ENCODE peak calls at places on chromosomes 12 and 14, in nine cellular contexts. O is transverse colon, V is gastrocnemius medialis, R is A549, W is psoas muscle, A is OCI-LY7, J is neural progenitor cell, Z is heart right ventricle, F is AG04449. Y is an unnamed sample.

GRCh38 chr12:63821781-63822251 is 22.7 kb upstream of the SRGAP1 start:
- DNase-seq in O (no peak), V (no peak), R (no peak), W (peak), A (no peak), J (no peak), Z (peak), F (no peak), Y (no peak)

GRCh38 chr12:12608557-12608957 is 3.1 kb upstream of the CREBL2 start:
- DNase-seq in O (no peak), V (no peak), R (peak), W (no peak), A (peak), J (no peak), Z (no peak), F (no peak), Y (peak)

GRCh38 chr14:58298477-58298879 is at the start of gene ARID4A:
- DNase-seq in O (peak), V (no peak), R (no peak), W (peak), A (no peak), J (no peak), Z (peak), F (no peak), Y (no peak)

GRCh38 chr14:69161590-69161989 is 8.7 kb upstream of the DCAF5 start:
- DNase-seq in O (no peak), V (no peak), R (no peak), W (no peak), A (no peak), J (no peak), Z (no peak), F (no peak), Y (no peak)

GRCh38 chr12:51264297-51264696 is 5.9 kb downstream of the SMAGP start:
- DNase-seq in O (no peak), V (no peak), R (no peak), W (no peak), A (no peak), J (no peak), Z (no peak), F (no peak), Y (no peak)

GRCh38 chr12:116924558-116925453 is 14.1 kb downstream of the FBXW8 start:
- DNase-seq in O (peak), V (no peak), R (peak), W (peak), A (peak), J (no peak), Z (no peak), F (peak), Y (peak)

GRCh38 chr12:47192046-47192445 is 112.3 kb upstream of the AMIGO2 start:
- DNase-seq in O (no peak), V (no peak), R (no peak), W (no peak), A (no peak), J (no peak), Z (no peak), F (no peak), Y (no peak)

GRCh38 chr12:123078114-123078465 is 72.8 kb downstream of the PITPNM2 start:
- DNase-seq in O (no peak), V (no peak), R (no peak), W (no peak), A (no peak), J (no peak), Z (no peak), F (no peak), Y (no peak)

GRCh38 chr14:63770187-63770807 is 42.4 kb upstream of the SGPP1 start:
- DNase-seq in O (peak), V (no peak), R (peak), W (no peak), A (peak), J (peak), Z (no peak), F (peak), Y (peak)

GRCh38 chr12:49232940-49233841 is 31.7 kb upstream of the TUBA1C start:
- DNase-seq in O (peak), V (peak), R (no peak), W (peak), A (no peak), J (peak), Z (peak), F (no peak), Y (no peak)

GRCh38 chr12:122999986-123000420 is 19.5 kb downstream of the ARL6IP4 start:
- DNase-seq in O (no peak), V (no peak), R (no peak), W (peak), A (no peak), J (no peak), Z (no peak), F (no peak), Y (no peak)

GRCh38 chr14:104387000-104387384 is 192.6 kb upstream of the C14orf180 start:
- DNase-seq in O (no peak), V (no peak), R (no peak), W (no peak), A (no peak), J (no peak), Z (no peak), F (no peak), Y (peak)

GRCh38 chr12:54357802-54358619 is 6.3 kb downstream of the GPR84 start:
- DNase-seq in O (peak), V (no peak), R (no peak), W (no peak), A (peak), J (peak), Z (no peak), F (no peak), Y (peak)

DNA sequence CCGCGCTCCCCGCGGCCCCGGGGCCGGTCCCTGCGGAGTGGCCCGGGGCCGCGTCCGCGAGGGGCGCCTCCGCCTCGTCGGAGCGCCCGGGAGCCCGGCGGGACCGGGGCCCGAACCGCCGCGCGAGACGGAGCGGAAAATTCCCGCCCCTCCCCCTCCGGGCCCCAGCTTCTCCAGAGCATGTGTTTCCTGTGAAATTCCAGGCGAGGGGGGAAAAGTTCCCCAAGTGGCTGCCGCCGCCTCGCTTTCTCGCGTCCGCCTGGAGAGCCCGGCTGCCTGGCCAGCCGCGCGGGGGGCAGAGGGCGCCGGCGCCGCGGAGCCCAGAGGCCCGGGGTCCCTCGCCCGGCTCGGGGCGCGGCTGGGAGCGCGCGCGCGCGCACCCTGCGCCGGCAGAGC is 886 bp downstream of the CACNA1C start:
- DNase-seq in O (no peak), V (no peak), R (no peak), W (peak), A (no peak), J (peak), Z (peak), F (no peak), Y (no peak)
- H3K4me3 ChIP-seq in O (peak), V (peak), R (no peak), W (peak), A (no peak), J (peak), Z (peak), F (peak), Y (no peak)

DNA sequence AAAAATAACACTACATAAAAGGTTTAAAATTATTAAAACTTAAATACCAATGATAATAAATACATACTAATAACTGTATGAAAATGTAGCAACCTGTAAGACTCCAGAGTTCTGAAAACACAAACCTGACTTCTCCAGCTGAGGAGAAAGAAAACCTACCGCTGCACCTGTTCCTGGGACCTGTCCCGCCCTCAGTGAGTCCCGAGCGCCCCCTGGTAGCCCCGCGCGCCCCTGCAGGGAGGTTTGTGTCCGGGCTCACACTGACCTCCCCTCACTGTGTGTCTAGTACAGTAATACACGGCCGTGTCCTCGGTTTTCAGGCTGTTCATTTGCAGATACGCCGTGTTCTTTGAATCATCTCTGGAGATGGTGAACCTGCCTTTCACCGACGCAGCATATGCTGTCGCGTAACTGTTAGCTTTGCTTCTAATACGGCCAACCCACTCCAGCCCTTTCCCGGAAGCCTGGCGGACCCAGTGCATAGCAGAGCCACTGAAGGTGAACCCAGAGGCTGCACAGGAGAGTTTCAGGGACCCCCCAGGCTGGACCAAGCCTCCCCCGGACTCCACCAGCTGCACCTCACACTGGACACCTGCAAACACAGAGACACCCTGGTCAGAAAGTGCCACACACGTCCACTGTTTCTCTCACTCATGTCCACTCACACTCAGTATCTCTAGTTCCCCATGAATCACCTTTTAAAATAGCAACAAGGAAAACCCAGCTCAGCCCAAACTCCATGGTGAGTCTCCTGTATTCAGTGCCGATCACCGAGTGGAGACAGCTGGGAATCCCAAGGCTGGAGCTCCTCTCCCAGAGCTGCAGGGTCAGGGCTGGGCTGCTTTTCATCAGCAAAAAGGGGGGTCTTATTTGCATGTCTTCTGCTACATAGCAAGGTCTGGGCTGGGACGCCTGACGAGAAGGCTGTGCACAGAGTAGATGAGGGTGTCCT is 1276.3 kb downstream of the TMEM121 start:
- DNase-seq in O (peak), V (no peak), R (peak), W (no peak), A (peak), J (no peak), Z (no peak), F (no peak), Y (no peak)
- TF ChIP-seq CTCF in O (peak), V (no peak), R (peak), W (no peak), A (peak), J (no peak), Z (no peak), F (no peak), Y (peak)

DNA sequence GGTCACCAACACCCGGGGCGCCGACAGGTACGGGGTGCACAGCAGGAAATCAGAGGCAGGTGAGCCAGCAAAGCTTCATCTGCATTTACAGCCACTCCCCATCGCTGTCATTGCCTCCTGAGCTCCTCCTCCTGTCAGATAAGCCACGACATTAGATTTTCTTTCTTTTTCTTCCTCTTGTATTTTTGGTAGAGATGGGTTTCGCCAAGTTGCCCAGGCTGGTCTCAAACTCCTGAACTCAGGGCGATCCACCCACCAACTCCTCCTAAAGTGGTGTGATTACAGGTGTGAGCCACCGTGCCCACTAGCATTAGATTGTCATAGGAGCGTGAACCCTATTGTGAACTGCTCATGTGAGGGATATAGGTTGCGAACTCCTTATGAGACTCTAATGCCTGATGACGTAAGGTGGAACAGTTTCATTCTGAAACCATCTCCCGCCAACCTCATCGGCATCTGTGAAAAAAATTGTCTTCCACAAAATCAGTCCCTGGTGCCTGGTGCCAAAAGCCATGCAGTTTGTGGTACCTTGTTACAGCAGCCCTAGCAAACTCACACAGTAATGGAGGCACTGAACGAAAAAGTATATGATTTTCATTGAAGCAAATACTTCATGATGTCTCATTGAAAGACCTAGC is 1.5 kb downstream of the STYK1 start:
- DNase-seq in O (peak), V (no peak), R (no peak), W (no peak), A (no peak), J (no peak), Z (no peak), F (no peak), Y (no peak)
- H3K4me3 ChIP-seq in O (peak), V (no peak), R (no peak), W (no peak), A (no peak), J (no peak), Z (no peak), F (no peak), Y (no peak)

DNA sequence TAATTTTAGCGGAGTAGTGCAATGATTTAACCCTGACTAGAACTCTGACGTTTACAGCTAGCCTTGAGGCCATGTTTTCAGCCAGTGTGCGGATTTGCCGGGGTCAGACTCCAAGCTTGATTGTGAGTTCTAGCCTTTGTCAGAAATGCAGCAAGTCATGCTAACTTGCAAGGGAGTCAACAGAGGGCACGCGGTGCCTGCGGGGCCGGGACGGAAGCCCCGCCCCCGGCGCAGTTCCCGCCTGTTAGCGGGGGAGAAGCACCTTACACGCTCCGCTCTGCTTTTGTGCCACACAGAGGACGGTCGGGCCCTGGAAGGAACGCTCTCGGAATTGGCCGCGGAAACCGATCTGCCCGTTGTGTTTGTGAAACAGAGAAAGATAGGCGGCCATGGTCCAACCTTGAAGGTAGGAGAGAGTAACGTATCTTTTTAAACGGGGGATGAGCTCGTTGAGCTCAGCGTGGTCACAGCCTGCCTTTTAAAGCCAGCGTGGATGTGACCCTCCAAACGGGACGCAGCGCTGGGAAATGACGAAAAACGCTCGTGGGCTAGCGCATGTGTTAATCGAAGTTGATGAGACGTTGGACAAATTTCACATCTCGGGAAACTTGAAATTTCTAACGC is 14.8 kb upstream of the EID3 start:
- DNase-seq in O (peak), V (peak), R (peak), W (peak), A (peak), J (peak), Z (peak), F (no peak), Y (peak)
- TF ChIP-seq CTCF in O (no peak), V (no peak), R (no peak), W (no peak), A (peak), J (no peak), Z (peak), F (no peak), Y (no peak)

GRCh38 chr12:75910452-75910722 is 121.2 kb downstream of the PHLDA1 start:
- DNase-seq in O (no peak), V (no peak), R (no peak), W (no peak), A (no peak), J (no peak), Z (no peak), F (no peak), Y (no peak)

GRCh38 chr12:75905975-75906374 is 125.6 kb downstream of the PHLDA1 start:
- DNase-seq in O (no peak), V (no peak), R (no peak), W (no peak), A (no peak), J (no peak), Z (no peak), F (no peak), Y (no peak)

GRCh38 chr12:75913502-75914110 is 118.0 kb downstream of the PHLDA1 start:
- DNase-seq in O (no peak), V (no peak), R (no peak), W (no peak), A (peak), J (no peak), Z (peak), F (no peak), Y (no peak)

GRCh38 chr12:75908961-75909699 is 122.4 kb downstream of the PHLDA1 start:
- DNase-seq in O (peak), V (peak), R (peak), W (peak), A (no peak), J (no peak), Z (peak), F (peak), Y (no peak)

GRCh38 chr12:75909714-75910451 is 121.7 kb downstream of the PHLDA1 start:
- DNase-seq in O (no peak), V (no peak), R (no peak), W (no peak), A (no peak), J (no peak), Z (no peak), F (no peak), Y (no peak)
- H3K4me3 ChIP-seq in O (no peak), V (no peak), R (no peak), W (no peak), A (no peak), J (no peak), Z (no peak), F (no peak), Y (no peak)

Y was measured in GM12865.